ENCODE peak calls at places on chromosomes 13 and 19, in ten cellular contexts. T, O, X, W, V, Q, P, S, Y and H are unnamed samples.

GRCh38 chr19:24073807-24074206 is 13.2 kb upstream of the ZNF254 start:
- DNase-seq in W (no peak), T (no peak), Y (no peak), P (no peak), O (no peak), S (no peak), X (no peak), V (no peak), Q (no peak), H (no peak)

GRCh38 chr13:40486518-40487163 is 179.8 kb downstream of the FOXO1 start:
- DNase-seq in X (no peak), Q (no peak), W (no peak), O (no peak), T (no peak), P (no peak), Y (no peak), S (no peak), V (no peak), H (no peak)

GRCh38 chr19:50835103-50835784 is 1.9 kb upstream of the KLK15 start:
- DNase-seq in T (no peak), O (no peak), W (peak), P (no peak), S (no peak), V (no peak), Q (no peak), Y (no peak), X (no peak), H (no peak)

GRCh38 chr13:74287672-74288169 is 153.5 kb upstream of the KLF12 start:
- DNase-seq in T (peak), V (peak), P (peak), S (peak), X (peak), Y (peak), W (peak), O (peak), Q (peak), H (peak)

GRCh38 chr19:41997121-41997850 is 3.3 kb upstream of the ATP1A3 start:
- DNase-seq in V (peak), X (no peak), O (no peak), P (no peak), T (peak), Q (no peak), W (peak), S (peak), Y (no peak), H (peak)

GRCh38 chr13:102597029-102598015 is 536 bp downstream of the TPP2 start:
- DNase-seq in W (peak), Y (peak), P (peak), S (peak), X (peak), O (no peak), Q (no peak), T (no peak), V (peak), H (peak)

GRCh38 chr19:9835507-9835949 is 410 bp downstream of the PIN1 start:
- DNase-seq in T (no peak), S (no peak), W (no peak), V (no peak), P (no peak), O (no peak), Y (peak), X (no peak), Q (no peak), H (no peak)

GRCh38 chr19:5891938-5892771 is 11.4 kb downstream of the NDUFA11 start:
- DNase-seq in T (no peak), W (peak), V (no peak), O (no peak), Y (no peak), P (no peak), X (no peak), S (no peak), Q (no peak), H (no peak)

GRCh38 chr19:711224-711623 is 2.5 kb downstream of the PALM start:
- DNase-seq in S (no peak), Q (no peak), T (no peak), Y (no peak), W (no peak), V (no peak), P (no peak), O (no peak), X (no peak), H (no peak)

GRCh38 chr19:35216833-35217707 is 11.5 kb downstream of the FAM187B start:
- DNase-seq in X (peak), S (peak), W (no peak), Y (no peak), O (peak), T (no peak), V (no peak), P (no peak), Q (no peak), H (no peak)

GRCh38 chr19:2274937-2275535 is 6.9 kb downstream of the PEAK3 start:
- DNase-seq in X (peak), V (peak), T (peak), W (peak), P (no peak), Y (peak), S (peak), O (peak), Q (no peak), H (peak)

GRCh38 chr19:38805180-38805579 is 7.6 kb downstream of the LGALS4 start:
- DNase-seq in X (no peak), Q (no peak), W (no peak), Y (no peak), S (no peak), P (no peak), V (no peak), O (no peak), T (no peak), H (no peak)

GRCh38 chr13:102128216-102128800 is 273.5 kb downstream of the FGF14 start:
- DNase-seq in T (no peak), O (no peak), W (peak), V (no peak), Q (peak), Y (no peak), S (no peak), X (no peak), P (no peak), H (no peak)

GRCh38 chr13:33744589-33745369 is 73.2 kb upstream of the RFC3 start:
- DNase-seq in P (no peak), T (peak), S (no peak), W (peak), Q (no peak), Y (no peak), X (peak), O (peak), V (no peak), H (no peak)

GRCh38 chr19:16260794-16261161 is 63.1 kb downstream of the AP1M1 start:
- DNase-seq in T (no peak), Q (no peak), V (no peak), S (no peak), W (no peak), P (no peak), O (no peak), X (no peak), Y (peak), H (no peak)

GRCh38 chr19:3133793-3134116 is 2.1 kb upstream of the GNA15 start:
- DNase-seq in Y (peak), W (no peak), X (no peak), T (no peak), S (no peak), O (no peak), Q (no peak), P (no peak), V (no peak), H (no peak)

GRCh38 chr13:43087960-43088580 is 64.7 kb downstream of the DNAJC15 start:
- DNase-seq in S (no peak), Y (no peak), X (no peak), O (no peak), T (no peak), Q (peak), W (no peak), P (no peak), V (no peak), H (no peak)

GRCh38 chr19:41547569-41547968 is 28.4 kb upstream of the CEACAM21 start:
- DNase-seq in V (no peak), O (no peak), Y (no peak), P (no peak), W (no peak), X (no peak), S (no peak), T (no peak), Q (no peak), H (no peak)

GRCh38 chr13:113013303-113013702 is 44.3 kb downstream of the MCF2L start:
- DNase-seq in Y (no peak), X (peak), V (no peak), S (no peak), Q (no peak), O (no peak), W (no peak), T (no peak), P (no peak), H (no peak)

GRCh38 chr13:45036206-45036605 is 46.9 kb downstream of the GPALPP1 start:
- DNase-seq in V (no peak), X (no peak), O (no peak), P (no peak), T (no peak), S (no peak), W (no peak), Q (no peak), Y (no peak), H (no peak)

GRCh38 chr19:16559896-16560295 is 12.3 kb downstream of the SLC35E1 start:
- DNase-seq in W (peak), S (no peak), Q (no peak), V (no peak), O (no peak), T (no peak), X (no peak), P (no peak), Y (no peak), H (no peak)

DNA sequence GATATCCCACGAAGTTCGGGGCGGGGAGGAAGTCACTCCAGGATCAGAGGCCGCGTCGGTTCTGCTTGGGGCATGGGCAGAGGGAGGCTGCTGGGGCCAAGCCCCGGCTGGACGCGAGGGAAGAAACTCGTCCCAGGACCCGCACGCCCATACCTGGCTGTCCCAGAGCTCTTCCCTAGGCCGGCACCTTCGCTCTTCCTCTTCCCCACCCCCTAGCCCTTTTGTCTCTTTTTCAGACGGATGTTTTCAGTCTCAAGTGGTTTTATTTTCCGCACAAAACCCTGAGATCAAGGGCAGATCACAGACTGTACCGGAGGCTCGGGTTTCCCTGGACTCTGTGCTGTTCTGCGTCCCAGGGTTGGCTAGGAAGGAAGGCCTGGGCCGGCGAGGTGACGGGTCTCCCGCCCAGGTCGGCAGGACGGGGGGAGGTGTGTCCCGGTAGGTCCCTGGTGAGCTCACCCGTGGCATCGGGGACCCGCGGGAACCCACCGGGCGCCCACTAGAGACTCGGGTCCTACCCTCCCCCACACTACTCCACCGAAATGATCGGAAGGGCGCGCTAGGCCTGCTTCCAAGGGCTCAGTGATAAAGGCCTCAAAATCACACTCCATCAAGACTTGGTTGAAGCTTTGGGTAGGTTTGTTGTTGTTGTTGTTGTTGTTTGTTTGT is 7.9 kb downstream of the ZIC2 start:
- DNase-seq in O (no peak), Q (no peak), S (no peak), V (no peak), T (no peak), P (no peak), X (no peak), Y (no peak), W (no peak), H (no peak)
- H3K4me3 ChIP-seq in O (no peak), Q (no peak), S (no peak), V (no peak), T (no peak), P (no peak), X (no peak), Y (no peak), W (no peak), H (no peak)

DNA sequence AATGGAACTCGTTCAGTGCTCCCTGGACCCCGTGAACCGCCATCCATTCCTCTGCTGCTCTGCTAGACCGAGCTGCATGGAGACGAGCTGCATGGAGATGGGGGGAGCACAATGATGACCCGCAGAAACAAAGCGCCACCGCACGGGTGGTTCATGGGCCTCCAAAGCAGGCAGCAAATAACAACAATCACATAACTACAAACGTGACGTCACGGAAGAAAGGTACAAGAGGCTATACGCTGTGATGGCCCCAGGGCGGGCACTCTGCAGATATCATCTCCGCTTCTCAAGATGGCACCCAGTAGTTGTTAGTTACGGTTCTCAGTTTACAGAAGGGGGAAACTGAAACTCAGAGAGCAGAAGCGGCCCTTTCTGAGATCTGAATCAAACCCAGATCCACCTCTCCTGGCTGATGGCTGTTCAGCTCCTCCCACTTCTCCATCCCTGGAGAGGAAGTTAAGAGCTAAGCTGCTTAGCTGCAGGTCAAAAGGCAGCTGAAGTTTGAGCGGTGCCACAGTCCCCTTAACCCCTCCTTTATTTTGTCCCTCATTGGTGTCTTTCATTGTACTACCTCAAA is 1.7 kb downstream of the ATP13A1 start:
- DNase-seq in T (peak), X (no peak), P (peak), Q (no peak), Y (no peak), O (no peak), S (no peak), W (no peak), V (peak), H (peak)
- H3K4me3 ChIP-seq in T (no peak), X (no peak), P (peak), Q (peak), Y (no peak), O (peak), S (peak), W (peak), V (no peak), H (peak)

DNA sequence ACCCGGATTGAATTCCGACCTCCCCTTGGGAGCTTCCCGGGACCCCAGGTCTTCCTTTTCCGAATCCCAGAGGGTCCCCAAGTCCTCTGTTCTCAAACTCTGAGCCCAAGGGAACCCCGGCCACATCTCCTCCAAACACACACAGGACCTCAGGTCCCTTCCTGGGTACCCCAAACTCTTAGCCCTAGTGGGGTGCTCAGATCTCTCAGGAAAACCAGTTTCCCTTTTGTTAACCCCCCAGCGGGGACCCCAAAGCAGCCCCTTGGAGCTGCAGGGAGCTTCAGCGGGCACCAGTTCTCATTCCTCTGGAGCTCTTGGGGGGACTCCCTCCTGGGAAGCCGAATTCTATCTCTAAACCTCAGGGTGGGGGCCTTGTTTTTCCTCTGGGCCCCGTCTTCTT is 774 bp downstream of the CACNG6 start:
- DNase-seq in S (no peak), V (no peak), O (no peak), X (no peak), Y (no peak), P (no peak), T (no peak), Q (no peak), W (no peak), H (no peak)
- H3K4me3 ChIP-seq in S (no peak), V (no peak), O (no peak), X (no peak), Y (no peak), P (no peak), T (no peak), Q (no peak), W (no peak), H (no peak)

DNA sequence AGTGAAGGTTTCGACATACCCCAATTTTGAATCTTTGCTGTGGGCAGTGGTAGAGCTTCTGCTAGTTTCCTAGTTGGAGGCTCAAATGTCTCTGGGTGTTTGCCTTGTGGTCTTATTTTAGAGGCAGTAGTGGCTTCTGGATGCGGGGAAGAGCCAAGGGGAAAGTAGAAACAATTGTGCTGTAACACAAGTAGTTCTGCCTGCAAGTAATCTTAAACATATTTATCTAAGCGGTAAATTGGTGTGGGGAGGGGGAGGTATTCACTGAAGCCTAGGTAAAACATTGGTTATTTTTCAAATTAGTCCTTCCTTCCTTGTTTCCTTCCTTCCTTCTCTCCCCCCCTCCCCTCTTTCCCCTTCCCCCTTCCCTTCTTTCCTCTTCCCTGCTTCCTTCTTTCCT is at the start of gene PCDH20:
- DNase-seq in V (no peak), Q (no peak), P (no peak), W (no peak), X (no peak), Y (no peak), S (no peak), O (no peak), T (no peak), H (no peak)
- H3K4me3 ChIP-seq in V (no peak), Q (peak), P (no peak), W (peak), X (peak), Y (peak), S (no peak), O (peak), T (peak), H (no peak)

GRCh38 chr19:45455707-45456499 is 11.9 kb upstream of the FOSB start:
- DNase-seq in Y (peak), X (peak), Q (peak), O (peak), T (peak), S (peak), V (no peak), P (no peak), W (peak), H (peak)
- H3K4me3 ChIP-seq in Y (peak), X (no peak), Q (peak), O (no peak), T (no peak), S (peak), V (no peak), P (no peak), W (no peak), H (no peak)

GRCh38 chr13:95676100-95676774 is 702 bp upstream of the DNAJC3 start:
- DNase-seq in O (peak), S (peak), W (peak), Q (no peak), X (no peak), V (peak), P (no peak), Y (no peak), T (no peak), H (no peak)

GRCh38 chr13:95678967-95679366 is 2.0 kb downstream of the DNAJC3 start:
- DNase-seq in V (no peak), T (no peak), Y (no peak), X (no peak), W (no peak), S (no peak), Q (no peak), O (no peak), P (no peak), H (no peak)

GRCh38 chr13:95676775-95677563 is at the start of gene DNAJC3:
- DNase-seq in O (peak), Y (peak), T (peak), P (peak), X (peak), S (peak), Q (peak), V (peak), W (peak), H (peak)

GRCh38 chr13:95677564-95678386 is 836 bp downstream of the DNAJC3 start:
- DNase-seq in O (no peak), Y (no peak), S (no peak), W (peak), V (no peak), P (no peak), X (no peak), Q (no peak), T (no peak), H (no peak)

DNA sequence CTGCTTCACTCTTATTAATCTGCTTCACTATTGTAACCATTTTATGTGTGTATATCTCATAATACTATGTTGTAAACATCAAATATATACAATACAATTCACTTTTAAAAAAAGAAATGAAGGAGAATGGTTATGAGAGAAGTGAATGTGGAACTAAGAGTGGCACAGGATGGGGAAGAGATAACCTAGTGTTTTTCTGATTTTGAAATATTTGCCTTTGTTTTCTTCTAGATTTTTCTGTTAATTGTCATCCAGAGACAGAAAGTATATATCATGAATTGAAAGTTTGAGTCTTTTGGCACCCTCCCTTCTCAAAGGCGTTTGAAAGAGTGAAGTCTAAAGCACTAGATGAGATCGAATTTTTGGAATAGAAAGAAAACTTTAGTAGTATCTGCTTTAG is 2.8 kb downstream of the DNAJC3 start:
- DNase-seq in V (no peak), Q (no peak), S (no peak), P (no peak), O (no peak), W (no peak), Y (no peak), T (no peak), X (no peak), H (no peak)
- H3K4me3 ChIP-seq in V (no peak), Q (no peak), S (no peak), P (no peak), O (no peak), W (no peak), Y (no peak), T (no peak), X (no peak), H (no peak)

GRCh38 chr19:55118401-55118991 is 1.1 kb upstream of the PPP1R12C start:
- DNase-seq in Q (no peak), T (peak), P (no peak), W (no peak), Y (no peak), S (no peak), X (peak), O (peak), V (no peak), H (no peak)
- H3K4me3 ChIP-seq in Q (peak), T (peak), P (peak), W (peak), Y (peak), S (peak), X (peak), O (peak), V (peak), H (peak)

GRCh38 chr19:12581100-12581499 is 29.5 kb downstream of the ZNF490 start:
- DNase-seq in Q (no peak), X (no peak), O (no peak), V (no peak), P (no peak), S (no peak), T (no peak), W (no peak), Y (no peak), H (no peak)
- H3K4me3 ChIP-seq in Q (no peak), X (no peak), O (no peak), V (no peak), P (no peak), S (no peak), T (no peak), W (no peak), Y (no peak), H (no peak)